ENCODE peak calls at places on chromosomes 6 and 20, in nine cellular contexts. Y is body of pancreas, S is ovary, A is spleen, N is breast epithelium, E is gastrocnemius medialis, P is lower leg skin, O is stomach, G is IMR-90. U is an unnamed sample.

GRCh38 chr20:56955673-56956072 is 310.8 kb downstream of the BMP7 start:
- DNase-seq in O (no peak), N (no peak), A (no peak), E (no peak), S (no peak), Y (no peak), P (no peak), G (no peak), U (no peak)

GRCh38 chr6:26175428-26176181 is 88.4 kb downstream of the HFE start:
- DNase-seq in E (no peak), A (no peak), N (no peak), Y (no peak), S (no peak), G (peak), P (no peak), O (no peak), U (peak)

GRCh38 chr6:106536357-106536756 is 92.9 kb downstream of the RTN4IP1 start:
- DNase-seq in S (no peak), P (no peak), E (no peak), Y (no peak), O (no peak), N (no peak), G (peak), A (no peak), U (no peak)

GRCh38 chr6:93305088-93305487 is 114.3 kb downstream of the EPHA7 start:
- DNase-seq in S (no peak), G (no peak), E (no peak), Y (no peak), P (no peak), O (no peak), N (no peak), A (no peak), U (no peak)

GRCh38 chr6:85792278-85792677 is 149.6 kb upstream of the SYNCRIP start:
- DNase-seq in O (no peak), N (no peak), G (peak), Y (no peak), P (no peak), A (no peak), E (no peak), S (no peak), U (no peak)

GRCh38 chr20:45782890-45783289 is 8.8 kb downstream of the WFDC3 start:
- DNase-seq in P (no peak), S (no peak), O (no peak), Y (no peak), A (no peak), N (no peak), G (peak), E (no peak), U (no peak)

GRCh38 chr6:7468382-7469081 is 72.9 kb upstream of the DSP start:
- DNase-seq in G (peak), N (no peak), A (no peak), E (no peak), Y (no peak), O (no peak), S (peak), P (no peak), U (peak)

GRCh38 chr6:13116155-13116554 is 212.2 kb downstream of the TBC1D7 start:
- DNase-seq in N (no peak), A (no peak), E (no peak), P (no peak), S (no peak), Y (no peak), G (no peak), O (no peak), U (no peak)

GRCh38 chr6:38509713-38510112 is 130.0 kb downstream of the BTBD9 start:
- DNase-seq in E (no peak), N (no peak), A (no peak), S (no peak), G (peak), P (no peak), O (no peak), Y (no peak), U (no peak)

GRCh38 chr6:119791746-119792145 is 442.2 kb upstream of the MAN1A1 start:
- DNase-seq in N (no peak), S (no peak), O (no peak), E (no peak), A (no peak), P (no peak), G (no peak), Y (no peak), U (no peak)

GRCh38 chr20:44961868-44962267 is 1.7 kb upstream of the TOMM34 start:
- DNase-seq in P (no peak), G (peak), A (no peak), Y (no peak), S (no peak), N (no peak), E (no peak), O (no peak), U (peak)

DNA sequence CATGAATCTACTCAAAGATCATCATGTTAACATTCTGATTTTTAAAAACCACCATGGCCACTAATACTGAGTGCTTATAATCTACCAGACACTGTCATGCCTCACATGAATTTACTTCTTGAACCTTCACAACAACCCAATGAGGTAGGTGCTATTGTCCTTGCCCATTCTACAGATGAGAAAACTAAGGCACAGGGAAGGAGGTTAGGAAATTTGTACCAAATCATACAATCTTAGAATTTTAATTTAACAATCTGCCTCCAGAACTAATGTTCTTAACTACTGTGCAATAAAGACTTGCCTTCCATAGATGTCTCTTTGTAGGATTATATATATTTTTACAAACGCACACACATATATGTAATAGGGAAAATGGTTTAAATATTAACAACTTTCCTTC is 269.5 kb downstream of the ALDH8A1 start:
- DNase-seq in A (no peak), Y (no peak), S (no peak), E (no peak), N (no peak), G (no peak), P (no peak), O (no peak), U (no peak)
- TF ChIP-seq POLR2A in A (no peak), Y (no peak), S (no peak), E (no peak), N (no peak), G (no peak), P (no peak), O (no peak), U (no peak)

GRCh38 chr6:101303474-101303873 is 90.0 kb upstream of the GRIK2 start:
- DNase-seq in N (no peak), P (no peak), S (no peak), A (no peak), Y (no peak), E (no peak), O (no peak), G (no peak), U (no peak)

DNA sequence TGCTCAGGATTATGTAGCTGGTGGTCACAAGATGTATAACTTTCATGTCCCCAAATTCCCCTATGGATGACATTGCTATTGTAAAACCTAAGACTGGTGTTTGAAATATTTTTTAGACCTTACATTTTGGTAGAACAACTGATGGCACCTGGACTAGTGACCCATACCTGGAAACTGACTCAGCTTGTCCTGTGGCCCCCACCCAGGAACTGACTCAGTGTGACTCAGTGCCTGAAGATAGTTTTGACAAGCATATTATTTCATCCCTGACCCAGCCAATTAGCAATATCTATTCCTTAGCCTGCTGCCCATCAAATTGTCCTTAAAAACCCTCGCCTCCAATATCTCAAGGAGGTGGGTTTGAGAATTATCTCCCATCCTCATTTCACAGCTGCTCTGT is 90.9 kb upstream of the GRIK2 start:
- DNase-seq in E (no peak), Y (no peak), N (no peak), G (no peak), S (no peak), O (no peak), P (no peak), A (no peak), U (no peak)
- TF ChIP-seq POLR2A in E (no peak), Y (no peak), N (no peak), G (no peak), S (no peak), O (no peak), P (no peak), A (no peak), U (no peak)

DNA sequence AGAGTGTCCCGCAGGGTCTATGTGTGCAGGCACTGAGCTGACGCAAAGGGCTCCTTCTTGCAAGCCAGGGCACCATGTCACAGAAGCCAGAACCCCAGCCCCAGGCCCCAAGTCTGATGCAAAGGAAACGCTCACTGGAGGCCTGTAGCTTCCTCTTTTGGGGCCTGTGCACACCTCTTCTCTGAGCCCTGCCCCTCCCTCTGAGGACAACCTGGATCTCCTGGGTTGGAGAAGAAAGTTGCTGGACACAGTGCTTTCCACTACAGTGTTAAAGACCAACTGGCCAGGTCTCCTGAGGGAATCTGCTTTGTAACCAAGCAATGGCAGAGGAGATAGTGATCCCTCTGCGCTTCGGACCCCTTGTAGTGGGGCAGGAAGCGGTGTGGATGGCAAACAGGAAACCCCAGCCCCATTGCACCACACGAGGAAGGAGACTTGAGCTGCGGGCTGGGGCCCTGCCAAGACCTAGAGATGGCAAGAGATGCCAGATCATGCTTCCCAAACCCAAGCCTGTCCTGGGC is 90.0 kb downstream of the PRND start:
- DNase-seq in S (no peak), Y (no peak), N (no peak), P (peak), E (peak), G (no peak), A (peak), O (peak), U (no peak)
- TF ChIP-seq POLR2A in S (no peak), Y (no peak), N (no peak), P (no peak), E (no peak), G (no peak), A (no peak), O (no peak), U (no peak)

GRCh38 chr6:30542404-30542725 is 13.9 kb downstream of the GNL1 start:
- DNase-seq in A (no peak), G (no peak), P (no peak), S (no peak), Y (no peak), N (no peak), O (no peak), E (no peak), U (peak)

GRCh38 chr6:30544666-30545272 is 11.5 kb downstream of the GNL1 start:
- DNase-seq in E (no peak), Y (no peak), P (no peak), S (no peak), N (no peak), O (no peak), G (peak), A (no peak), U (peak)

GRCh38 chr6:30542915-30543314 is 13.4 kb downstream of the GNL1 start:
- DNase-seq in E (no peak), G (peak), P (no peak), S (no peak), N (no peak), O (no peak), Y (no peak), A (no peak), U (peak)

GRCh38 chr6:30543824-30544223 is 12.5 kb downstream of the GNL1 start:
- DNase-seq in Y (no peak), S (no peak), P (no peak), A (no peak), G (no peak), O (no peak), N (no peak), E (no peak), U (no peak)

GRCh38 chr6:30541515-30542403 is 14.5 kb downstream of the GNL1 start:
- DNase-seq in P (peak), E (peak), S (peak), Y (peak), G (peak), A (peak), O (peak), N (peak), U (peak)
- TF ChIP-seq POLR2A in P (no peak), E (peak), S (no peak), Y (no peak), G (no peak), A (no peak), O (no peak), N (no peak), U (peak)

GRCh38 chr20:38136421-38137245 is 28.4 kb downstream of the TGM2 start:
- DNase-seq in P (no peak), A (peak), S (no peak), Y (no peak), O (no peak), N (no peak), E (no peak), G (no peak), U (no peak)

GRCh38 chr20:38139919-38140753 is 24.9 kb downstream of the TGM2 start:
- DNase-seq in P (no peak), E (no peak), S (no peak), G (no peak), N (no peak), A (peak), O (no peak), Y (no peak), U (peak)

GRCh38 chr20:38137441-38138037 is 27.5 kb downstream of the TGM2 start:
- DNase-seq in G (no peak), O (no peak), S (no peak), E (no peak), Y (no peak), P (no peak), A (peak), N (no peak), U (no peak)

GRCh38 chr20:38139156-38139912 is 25.7 kb downstream of the TGM2 start:
- DNase-seq in S (no peak), O (no peak), A (peak), N (no peak), P (no peak), E (no peak), G (no peak), Y (no peak), U (no peak)

GRCh38 chr20:38138086-38138777 is 26.8 kb downstream of the TGM2 start:
- DNase-seq in G (no peak), E (no peak), A (peak), P (no peak), S (no peak), Y (no peak), N (no peak), O (no peak), U (no peak)
- TF ChIP-seq POLR2A in G (no peak), E (no peak), A (no peak), P (no peak), S (no peak), Y (no peak), N (no peak), O (no peak), U (peak)

U was measured in endothelial cell of umbilical vein.